ENCODE peak calls at places on chromosomes 3 and 15, in four cellular contexts. One of them, this sample, is unnamed. For H3K27me3, the result is how much of the 10 kb centered on the place peaks cover.

GRCh38 chr3:62164196-62164595 is 209.2 kb downstream of the FEZF2 start:
- DNase-seq in sigmoid colon: no peak
- DNase-seq in CD8-positive, alpha-beta T cell: no peak
- DNase-seq in ascending aorta: no peak
- DNase-seq in this sample: no peak

GRCh38 chr3:112640333-112640863 is 545 bp downstream of the CCDC80 start:
- DNase-seq in sigmoid colon: peak
- DNase-seq in CD8-positive, alpha-beta T cell: no peak
- DNase-seq in ascending aorta: no peak
- DNase-seq in this sample: peak

GRCh38 chr3:149080011-149080698 is 6.2 kb downstream of the HLTF start:
- DNase-seq in sigmoid colon: no peak
- DNase-seq in CD8-positive, alpha-beta T cell: no peak
- DNase-seq in ascending aorta: no peak
- DNase-seq in this sample: no peak

GRCh38 chr3:53147161-53147902 is 13.7 kb upstream of the PRKCD start:
- DNase-seq in sigmoid colon: peak
- DNase-seq in CD8-positive, alpha-beta T cell: no peak
- DNase-seq in ascending aorta: no peak
- DNase-seq in this sample: no peak

GRCh38 chr15:89888214-89888804 is 5.5 kb downstream of the AP3S2 start:
- DNase-seq in sigmoid colon: no peak
- DNase-seq in CD8-positive, alpha-beta T cell: no peak
- DNase-seq in ascending aorta: no peak
- DNase-seq in this sample: peak

GRCh38 chr3:21216598-21216997 is 534.4 kb downstream of the ZNF385D start:
- DNase-seq in sigmoid colon: no peak
- DNase-seq in CD8-positive, alpha-beta T cell: no peak
- DNase-seq in ascending aorta: no peak
- DNase-seq in this sample: peak

GRCh38 chr3:22175899-22176298 is 424.9 kb upstream of the ZNF385D start:
- DNase-seq in sigmoid colon: no peak
- DNase-seq in CD8-positive, alpha-beta T cell: no peak
- DNase-seq in ascending aorta: no peak
- DNase-seq in this sample: no peak

GRCh38 chr3:45173776-45174175 is 27.6 kb upstream of the CDCP1 start:
- DNase-seq in sigmoid colon: no peak
- DNase-seq in CD8-positive, alpha-beta T cell: no peak
- DNase-seq in ascending aorta: no peak
- DNase-seq in this sample: no peak

GRCh38 chr3:163132111-163132510 is 1635.5 kb downstream of the OTOL1 start:
- DNase-seq in sigmoid colon: no peak
- DNase-seq in CD8-positive, alpha-beta T cell: no peak
- DNase-seq in ascending aorta: no peak
- DNase-seq in this sample: no peak

GRCh38 chr3:141955163-141955562 is 78.7 kb downstream of the ATP1B3 start:
- DNase-seq in sigmoid colon: peak
- DNase-seq in CD8-positive, alpha-beta T cell: no peak
- DNase-seq in ascending aorta: no peak
- DNase-seq in this sample: peak

GRCh38 chr15:93168913-93169312 is 79.9 kb upstream of the RGMA start:
- DNase-seq in sigmoid colon: no peak
- DNase-seq in CD8-positive, alpha-beta T cell: no peak
- DNase-seq in ascending aorta: no peak
- DNase-seq in this sample: no peak

GRCh38 chr15:61393949-61394348 is 164.8 kb upstream of the RORA start:
- DNase-seq in sigmoid colon: no peak
- DNase-seq in CD8-positive, alpha-beta T cell: no peak
- DNase-seq in ascending aorta: no peak
- DNase-seq in this sample: no peak

GRCh38 chr3:13235079-13235478 is 161.8 kb upstream of the IQSEC1 start:
- DNase-seq in sigmoid colon: no peak
- DNase-seq in CD8-positive, alpha-beta T cell: no peak
- DNase-seq in ascending aorta: no peak
- DNase-seq in this sample: no peak

GRCh38 chr3:66763294-66763693 is 234.8 kb upstream of the KBTBD8 start:
- DNase-seq in sigmoid colon: no peak
- DNase-seq in CD8-positive, alpha-beta T cell: no peak
- DNase-seq in ascending aorta: no peak
- DNase-seq in this sample: peak

GRCh38 chr15:34437687-34438086 is at the start of gene GOLGA8A:
- DNase-seq in sigmoid colon: no peak
- DNase-seq in CD8-positive, alpha-beta T cell: peak
- DNase-seq in ascending aorta: no peak
- DNase-seq in this sample: peak

GRCh38 chr3:13343601-13344000 is 76.5 kb downstream of the NUP210 start:
- DNase-seq in sigmoid colon: no peak
- DNase-seq in CD8-positive, alpha-beta T cell: no peak
- DNase-seq in ascending aorta: no peak
- DNase-seq in this sample: no peak

GRCh38 chr3:46372492-46373359 is 2.0 kb downstream of the CCR5 start:
- DNase-seq in sigmoid colon: no peak
- DNase-seq in CD8-positive, alpha-beta T cell: no peak
- DNase-seq in ascending aorta: no peak
- DNase-seq in this sample: peak

GRCh38 chr15:28942046-28942445 is 56.3 kb downstream of the APBA2 start:
- DNase-seq in sigmoid colon: peak
- DNase-seq in CD8-positive, alpha-beta T cell: peak
- DNase-seq in ascending aorta: no peak
- DNase-seq in this sample: no peak

GRCh38 chr3:180320631-180321030 is 281.3 kb upstream of the TTC14 start:
- DNase-seq in sigmoid colon: no peak
- DNase-seq in CD8-positive, alpha-beta T cell: no peak
- DNase-seq in ascending aorta: no peak
- DNase-seq in this sample: no peak

GRCh38 chr15:63490345-63491034 is 13.9 kb upstream of the USP3 start:
- DNase-seq in sigmoid colon: no peak
- DNase-seq in CD8-positive, alpha-beta T cell: no peak
- DNase-seq in ascending aorta: no peak
- DNase-seq in this sample: no peak

GRCh38 chr3:110526732-110527727 is 544.6 kb upstream of the NECTIN3 start:
- DNase-seq in sigmoid colon: no peak
- DNase-seq in CD8-positive, alpha-beta T cell: no peak
- DNase-seq in ascending aorta: no peak
- DNase-seq in this sample: peak

DNA sequence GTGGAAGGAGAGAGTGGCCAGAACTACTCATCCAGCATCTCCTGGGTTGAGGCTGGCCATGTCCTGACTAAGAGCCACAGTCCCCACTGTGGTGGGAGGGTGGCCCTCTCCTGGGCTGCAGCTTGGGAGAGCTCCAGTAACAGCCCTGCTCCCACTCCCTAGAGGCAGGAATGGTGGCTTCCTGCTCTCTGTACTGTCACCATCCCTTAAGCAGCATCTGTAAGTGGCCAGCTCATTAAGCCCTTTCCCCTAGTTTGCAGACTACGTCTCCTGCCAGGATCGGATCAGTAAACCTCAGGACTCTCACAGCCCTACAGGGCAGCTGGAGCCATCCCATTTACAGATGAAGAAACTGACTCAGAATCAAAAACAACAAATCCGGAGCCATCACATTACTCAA is 30.5 kb downstream of the DNAJB8 start:
- DNase-seq in sigmoid colon: no peak
- DNase-seq in CD8-positive, alpha-beta T cell: no peak
- DNase-seq in ascending aorta: no peak
- DNase-seq in this sample: no peak
- H3K27me3 ChIP-seq in sigmoid colon: under half
- H3K27me3 ChIP-seq in CD8-positive, alpha-beta T cell: under half
- H3K27me3 ChIP-seq in ascending aorta: under half
- H3K27me3 ChIP-seq in this sample: under half

GRCh38 chr3:8094415-8094814 is 407.2 kb upstream of the LMCD1 start:
- DNase-seq in sigmoid colon: no peak
- DNase-seq in CD8-positive, alpha-beta T cell: no peak
- DNase-seq in ascending aorta: no peak
- DNase-seq in this sample: no peak

GRCh38 chr3:8097690-8098089 is 403.9 kb upstream of the LMCD1 start:
- DNase-seq in sigmoid colon: no peak
- DNase-seq in CD8-positive, alpha-beta T cell: no peak
- DNase-seq in ascending aorta: no peak
- DNase-seq in this sample: no peak

DNA sequence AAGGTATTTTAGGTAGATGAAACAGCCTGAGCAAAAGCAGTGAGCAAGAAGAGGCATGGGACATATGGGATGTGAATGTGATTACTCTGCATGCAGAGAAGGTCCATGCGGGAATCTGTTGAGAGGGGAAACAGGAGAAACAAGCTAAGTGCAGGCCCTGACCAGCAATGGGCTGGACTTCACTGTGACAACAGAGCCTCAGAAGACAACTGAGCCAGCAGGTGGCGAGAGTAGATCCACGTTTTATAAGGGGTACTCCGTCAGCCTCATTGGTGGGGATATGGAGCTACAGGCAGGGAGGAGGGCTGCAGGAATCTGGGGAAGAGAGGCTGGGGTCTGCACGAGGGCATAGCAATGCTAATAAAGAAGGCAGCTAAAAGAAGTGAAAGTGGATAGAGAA is 405.9 kb upstream of the LMCD1 start:
- DNase-seq in sigmoid colon: no peak
- DNase-seq in CD8-positive, alpha-beta T cell: no peak
- DNase-seq in ascending aorta: no peak
- DNase-seq in this sample: peak
- TF ChIP-seq CTCF in sigmoid colon: no peak
- TF ChIP-seq CTCF in CD8-positive, alpha-beta T cell: no peak
- TF ChIP-seq CTCF in ascending aorta: no peak
- TF ChIP-seq CTCF in this sample: peak

GRCh38 chr3:64836097-64836496 is 148.3 kb upstream of the ADAMTS9 start:
- DNase-seq in sigmoid colon: no peak
- DNase-seq in CD8-positive, alpha-beta T cell: no peak
- DNase-seq in ascending aorta: no peak
- DNase-seq in this sample: peak
- H3K27me3 ChIP-seq in sigmoid colon: under half
- H3K27me3 ChIP-seq in CD8-positive, alpha-beta T cell: under half
- H3K27me3 ChIP-seq in ascending aorta: under half
- H3K27me3 ChIP-seq in this sample: under half

DNA sequence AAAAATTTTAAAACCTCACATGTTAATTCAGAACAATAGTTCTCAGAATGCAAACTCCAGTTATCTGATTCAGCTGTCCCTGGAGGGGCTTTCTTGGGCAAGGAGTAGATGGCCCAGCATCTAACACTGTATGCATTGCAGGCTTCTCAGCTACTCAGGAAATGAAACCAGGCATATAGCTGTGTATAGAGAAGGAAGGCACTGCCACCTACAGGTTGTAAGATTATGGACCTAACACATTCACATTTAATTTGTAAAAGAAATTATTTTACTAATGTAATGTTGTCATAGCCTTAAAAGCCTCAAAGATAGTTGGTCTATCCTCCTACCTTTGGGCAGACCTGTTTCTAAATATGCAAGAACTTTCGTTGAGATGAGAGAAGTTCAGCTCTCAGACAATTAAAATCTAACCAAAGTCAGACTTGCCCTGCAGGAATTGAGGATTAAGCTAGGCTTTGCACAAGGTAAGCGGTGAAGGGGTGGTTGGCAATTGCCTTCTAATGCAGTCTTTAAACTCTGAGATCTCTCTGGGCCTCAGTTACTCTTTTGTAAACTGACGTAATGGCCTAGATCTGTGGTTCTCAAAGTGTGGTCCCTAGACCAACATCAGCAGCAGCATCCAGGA is 132.8 kb upstream of the SLC24A5 start:
- DNase-seq in sigmoid colon: no peak
- DNase-seq in CD8-positive, alpha-beta T cell: no peak
- DNase-seq in ascending aorta: no peak
- DNase-seq in this sample: peak
- TF ChIP-seq CTCF in sigmoid colon: peak
- TF ChIP-seq CTCF in CD8-positive, alpha-beta T cell: peak
- TF ChIP-seq CTCF in ascending aorta: peak
- TF ChIP-seq CTCF in this sample: peak

DNA sequence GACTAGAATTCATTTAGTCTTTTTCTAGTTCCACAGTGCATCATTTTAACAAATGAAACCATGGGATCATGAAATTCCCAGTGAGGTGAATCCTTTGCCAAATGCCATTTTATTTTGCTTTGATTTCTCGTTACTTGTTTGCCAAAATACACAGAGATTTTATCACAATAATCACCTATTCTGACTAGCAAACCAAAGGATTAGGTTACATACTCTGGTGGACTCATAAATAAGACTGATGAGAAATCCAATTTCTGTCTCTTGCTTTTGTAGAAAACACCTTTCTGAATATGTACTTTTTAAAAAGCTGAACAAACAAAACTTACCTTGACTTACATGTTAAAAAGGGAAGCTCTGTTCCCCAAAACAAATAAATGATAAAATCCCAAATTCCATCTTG is 12.2 kb downstream of the ERC2 start:
- DNase-seq in sigmoid colon: no peak
- DNase-seq in CD8-positive, alpha-beta T cell: no peak
- DNase-seq in ascending aorta: no peak
- DNase-seq in this sample: no peak
- H3K27me3 ChIP-seq in sigmoid colon: under half
- H3K27me3 ChIP-seq in CD8-positive, alpha-beta T cell: under half
- H3K27me3 ChIP-seq in ascending aorta: under half
- H3K27me3 ChIP-seq in this sample: under half

GRCh38 chr15:60272623-60273022 is 125.2 kb downstream of the ANXA2 start:
- DNase-seq in sigmoid colon: no peak
- DNase-seq in CD8-positive, alpha-beta T cell: no peak
- DNase-seq in ascending aorta: no peak
- DNase-seq in this sample: no peak
- TF ChIP-seq CTCF in sigmoid colon: no peak
- TF ChIP-seq CTCF in CD8-positive, alpha-beta T cell: no peak
- TF ChIP-seq CTCF in ascending aorta: no peak
- TF ChIP-seq CTCF in this sample: no peak

This sample was measured in bronchial epithelial cell.